ENCODE peak calls at places on chromosomes 5 and 9, in four cellular contexts. B is GM12878, Y is HepG2, U is K562. C is an unnamed sample.

GRCh38 chr9:136882109-136882946 is 4.0 kb upstream of the TRAF2 start:
- DNase-seq in Y (peak), U (peak), B (peak), C (no peak)

GRCh38 chr9:116800885-116801284 is 113.8 kb downstream of the TRIM32 start:
- DNase-seq in B (no peak), U (no peak), Y (no peak), C (peak)

GRCh38 chr9:92820964-92821363 is 56.3 kb upstream of the BICD2 start:
- DNase-seq in U (no peak), B (no peak), Y (no peak), C (no peak)

GRCh38 chr9:97300586-97300985 is 6.9 kb upstream of the CCDC180 start:
- DNase-seq in U (no peak), Y (no peak), B (no peak), C (no peak)

GRCh38 chr5:82160948-82161347 is 117.2 kb downstream of the RPS23 start:
- DNase-seq in B (no peak), U (no peak), Y (no peak), C (no peak)

GRCh38 chr5:119897537-119898370 is 268.4 kb downstream of the FAM170A start:
- DNase-seq in U (no peak), Y (no peak), B (no peak), C (no peak)

GRCh38 chr5:54083245-54083644 is 227.1 kb downstream of the ARL15 start:
- DNase-seq in Y (no peak), B (no peak), U (no peak), C (no peak)

GRCh38 chr9:114057161-114057560 is 20.9 kb downstream of the AMBP start:
- DNase-seq in U (no peak), B (no peak), Y (no peak), C (no peak)

GRCh38 chr9:81552571-81552970 is 136.8 kb downstream of the TLE1 start:
- DNase-seq in U (no peak), Y (peak), B (no peak), C (no peak)

GRCh38 chr5:38420691-38421395 is 135.6 kb downstream of the LIFR start:
- DNase-seq in B (no peak), Y (peak), U (peak), C (no peak)

GRCh38 chr5:72658767-72659540 is 151.7 kb upstream of the ZNF366 start:
- DNase-seq in Y (no peak), B (no peak), U (no peak), C (no peak)

GRCh38 chr9:82152181-82152580 is 163.6 kb downstream of the SPATA31D1 start:
- DNase-seq in U (no peak), B (no peak), Y (no peak), C (no peak)

GRCh38 chr5:111960466-111961215 is 203.6 kb upstream of the NREP start:
- DNase-seq in U (no peak), B (no peak), Y (no peak), C (no peak)

GRCh38 chr9:80664327-80665210 is 1024.8 kb downstream of the TLE1 start:
- DNase-seq in B (no peak), U (no peak), Y (no peak), C (no peak)

GRCh38 chr5:125874057-125874456 is 549.2 kb upstream of the GRAMD2B start:
- DNase-seq in Y (no peak), B (no peak), U (no peak), C (no peak)

GRCh38 chr5:141514330-141515111 is 25.6 kb downstream of the PCDHGC5 start:
- DNase-seq in B (no peak), U (no peak), Y (no peak), C (peak)

GRCh38 chr5:40554048-40554447 is 125.7 kb upstream of the PTGER4 start:
- DNase-seq in U (no peak), B (no peak), Y (no peak), C (no peak)

GRCh38 chr5:126122942-126123341 is 300.3 kb upstream of the GRAMD2B start:
- DNase-seq in Y (no peak), B (no peak), U (no peak), C (no peak)

GRCh38 chr5:141051526-141051876 is 327 bp downstream of the PCDHB1 start:
- DNase-seq in Y (no peak), U (no peak), B (no peak), C (peak)

GRCh38 chr5:150103678-150104549 is 17.6 kb upstream of the CSF1R start:
- DNase-seq in Y (no peak), U (no peak), B (no peak), C (no peak)

GRCh38 chr9:15104826-15105420 is 194.7 kb upstream of the FREM1 start:
- DNase-seq in B (no peak), Y (peak), U (peak), C (no peak)

GRCh38 chr5:162139190-162139589 is 71.6 kb downstream of the GABRG2 start:
- DNase-seq in B (no peak), U (no peak), Y (no peak), C (no peak)

GRCh38 chr9:92952861-92953620 is 5.7 kb downstream of the FGD3 start:
- DNase-seq in U (no peak), B (no peak), Y (no peak), C (no peak)

GRCh38 chr9:120445974-120446373 is 134.0 kb downstream of the CDK5RAP2 start:
- DNase-seq in Y (no peak), U (no peak), B (no peak), C (no peak)

GRCh38 chr5:73373814-73374510 is 74.6 kb downstream of the FOXD1 start:
- DNase-seq in Y (no peak), B (no peak), U (no peak), C (no peak)

GRCh38 chr5:53343187-53343586 is 137.2 kb upstream of the FST start:
- DNase-seq in Y (no peak), B (no peak), U (no peak), C (no peak)

GRCh38 chr9:72089461-72090130 is 29.2 kb upstream of the C9orf57 start:
- DNase-seq in Y (no peak), U (no peak), B (no peak), C (no peak)

GRCh38 chr9:96611302-96611701 is 8.3 kb downstream of the CDC14B start:
- DNase-seq in B (no peak), U (no peak), Y (no peak), C (no peak)

GRCh38 chr5:160188151-160188967 is 40.9 kb upstream of the FABP6 start:
- DNase-seq in U (peak), B (no peak), Y (no peak), C (peak)

GRCh38 chr5:176877793-176878331 is 21.3 kb downstream of the HK3 start:
- DNase-seq in U (no peak), Y (no peak), B (no peak), C (no peak)

GRCh38 chr5:126516852-126517251 is 78.2 kb downstream of the ALDH7A1 start:
- DNase-seq in U (no peak), B (no peak), Y (no peak), C (no peak)

GRCh38 chr9:116058421-116058820 is 95.2 kb upstream of the PAPPA start:
- DNase-seq in Y (no peak), B (no peak), U (no peak), C (no peak)

GRCh38 chr9:28212979-28213378 is 639.7 kb upstream of the C9orf72 start:
- DNase-seq in B (no peak), Y (peak), U (no peak), C (no peak)

GRCh38 chr9:93060746-93061259 is 2.3 kb downstream of the SUSD3 start:
- DNase-seq in Y (no peak), U (peak), B (peak), C (no peak)

GRCh38 chr9:8570776-8571175 is 771.2 kb upstream of the DMAC1 start:
- DNase-seq in Y (no peak), B (no peak), U (no peak), C (no peak)

GRCh38 chr9:128770286-128770685 is 1.4 kb downstream of the ZER1 start:
- DNase-seq in Y (no peak), U (no peak), B (no peak), C (no peak)

GRCh38 chr9:128773049-128773448 is 1.3 kb upstream of the ZER1 start:
- DNase-seq in U (no peak), Y (no peak), B (no peak), C (no peak)

GRCh38 chr9:128768581-128768980 is 3.1 kb downstream of the ZER1 start:
- DNase-seq in B (no peak), Y (no peak), U (peak), C (no peak)

GRCh38 chr9:128771745-128772519 is at the start of gene ZER1:
- DNase-seq in Y (peak), U (peak), B (peak), C (peak)

GRCh38 chr9:128771094-128771721 is 519 bp downstream of the ZER1 start:
- DNase-seq in B (no peak), Y (no peak), U (peak), C (no peak)
- TF ChIP-seq GABPA in B (no peak), Y (no peak), U (no peak), C (no peak)

GRCh38 chr5:92309336-92309991 is 926.3 kb upstream of the ARRDC3 start:
- DNase-seq in U (peak), Y (peak), B (no peak), C (no peak)
- TF ChIP-seq KDM1A in U (no peak), Y (no peak), B (no peak), C (no peak)

DNA sequence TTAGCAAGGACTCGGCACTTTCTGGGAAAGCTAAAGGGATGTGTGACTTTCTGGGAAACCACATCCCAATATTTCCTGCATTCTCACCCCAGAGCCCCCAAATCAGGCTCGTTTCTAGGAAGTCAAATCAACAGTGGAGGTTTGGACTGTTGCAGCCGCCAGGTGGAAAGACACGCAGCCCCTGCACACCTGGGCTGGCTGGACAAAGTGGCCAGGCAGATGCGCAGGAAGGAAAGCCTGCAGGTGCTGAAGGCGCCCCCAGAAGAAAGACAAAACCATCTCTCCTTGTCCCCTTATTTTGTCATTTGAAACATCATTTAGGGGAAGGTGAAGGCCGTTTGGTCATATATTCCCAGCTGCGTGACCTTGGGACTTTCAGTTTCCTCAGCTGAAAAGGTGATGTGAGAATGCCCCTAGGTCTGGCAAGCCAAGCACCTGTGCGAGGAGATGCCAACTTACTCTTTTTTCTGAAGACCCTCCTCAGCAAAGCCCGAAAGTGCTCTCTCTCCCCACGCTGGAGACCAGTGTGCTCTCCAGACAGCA is 97.9 kb upstream of the CPEB4 start:
- DNase-seq in Y (no peak), B (no peak), U (no peak), C (no peak)
- TF ChIP-seq GABPA in Y (no peak), B (no peak), U (no peak), C (no peak)

GRCh38 chr9:121681404-121681803 is 30.0 kb downstream of the DAB2IP start:
- DNase-seq in B (no peak), Y (no peak), U (no peak), C (no peak)

GRCh38 chr9:121680236-121680635 is 28.8 kb downstream of the DAB2IP start:
- DNase-seq in Y (no peak), U (no peak), B (no peak), C (no peak)

GRCh38 chr9:121682926-121683485 is 31.6 kb downstream of the DAB2IP start:
- DNase-seq in U (no peak), B (no peak), Y (no peak), C (no peak)

GRCh38 chr9:121683652-121684051 is 32.2 kb downstream of the DAB2IP start:
- DNase-seq in B (no peak), U (no peak), Y (no peak), C (no peak)

GRCh38 chr9:121682201-121682600 is 30.8 kb downstream of the DAB2IP start:
- DNase-seq in U (no peak), Y (no peak), B (no peak), C (no peak)
- TF ChIP-seq KDM1A in U (no peak), Y (no peak), B (no peak), C (no peak)

GRCh38 chr9:87194471-87194870 is 247.2 kb upstream of the GAS1 start:
- DNase-seq in B (no peak), U (no peak), Y (no peak), C (no peak)

GRCh38 chr9:87195306-87195705 is 248.0 kb upstream of the GAS1 start:
- DNase-seq in Y (no peak), B (no peak), U (no peak), C (no peak)

GRCh38 chr9:87193151-87193550 is 245.8 kb upstream of the GAS1 start:
- DNase-seq in U (no peak), B (no peak), Y (no peak), C (no peak)

GRCh38 chr9:87197349-87198130 is 250.2 kb upstream of the GAS1 start:
- DNase-seq in B (no peak), Y (no peak), U (no peak), C (no peak)

GRCh38 chr9:87193925-87194380 is 246.6 kb upstream of the GAS1 start:
- DNase-seq in Y (no peak), B (no peak), U (no peak), C (no peak)
- TF ChIP-seq GABPA in Y (no peak), B (no peak), U (no peak), C (no peak)

GRCh38 chr5:136655429-136655828 is 290.1 kb upstream of the TRPC7 start:
- DNase-seq in Y (no peak), U (no peak), B (no peak), C (no peak)
- TF ChIP-seq KDM1A in Y (no peak), U (no peak), B (no peak), C (no peak)

GRCh38 chr9:121785673-121786542 is 134.5 kb downstream of the DAB2IP start:
- DNase-seq in U (no peak), B (no peak), Y (no peak), C (no peak)

GRCh38 chr9:121784706-121785426 is 133.4 kb downstream of the DAB2IP start:
- DNase-seq in U (no peak), Y (no peak), B (no peak), C (no peak)

GRCh38 chr9:121786998-121787422 is 135.6 kb downstream of the DAB2IP start:
- DNase-seq in Y (no peak), U (no peak), B (no peak), C (no peak)

GRCh38 chr9:121788686-121789366 is 137.4 kb downstream of the DAB2IP start:
- DNase-seq in U (no peak), Y (no peak), B (no peak), C (no peak)

DNA sequence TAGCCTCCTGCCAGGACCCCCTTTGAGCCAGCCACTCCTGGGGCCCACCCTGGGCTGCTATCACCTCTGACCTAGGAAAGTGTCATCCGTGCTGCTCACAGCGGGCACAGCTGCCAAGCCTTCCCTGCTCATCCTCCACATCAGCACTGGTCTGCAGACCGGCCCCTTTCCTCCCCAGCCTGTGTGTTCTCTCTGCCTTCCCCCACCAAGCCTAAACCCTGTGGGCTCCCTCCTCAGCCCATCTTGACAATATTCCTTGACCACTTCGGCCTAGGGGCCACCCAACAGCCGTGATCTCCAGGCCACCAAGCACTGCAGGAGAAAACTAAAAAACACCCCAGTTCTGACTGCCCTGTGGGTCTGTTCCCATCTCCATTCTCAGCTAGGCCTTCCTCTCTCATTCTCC is 135.1 kb downstream of the DAB2IP start:
- DNase-seq in B (no peak), Y (no peak), U (no peak), C (no peak)
- TF ChIP-seq GABPA in B (no peak), Y (no peak), U (no peak), C (no peak)

GRCh38 chr9:129687391-129687790 is 21.9 kb downstream of the PRRX2 start:
- DNase-seq in U (no peak), B (no peak), Y (no peak), C (no peak)
- TF ChIP-seq KDM1A in U (no peak), B (no peak), Y (no peak), C (no peak)

DNA sequence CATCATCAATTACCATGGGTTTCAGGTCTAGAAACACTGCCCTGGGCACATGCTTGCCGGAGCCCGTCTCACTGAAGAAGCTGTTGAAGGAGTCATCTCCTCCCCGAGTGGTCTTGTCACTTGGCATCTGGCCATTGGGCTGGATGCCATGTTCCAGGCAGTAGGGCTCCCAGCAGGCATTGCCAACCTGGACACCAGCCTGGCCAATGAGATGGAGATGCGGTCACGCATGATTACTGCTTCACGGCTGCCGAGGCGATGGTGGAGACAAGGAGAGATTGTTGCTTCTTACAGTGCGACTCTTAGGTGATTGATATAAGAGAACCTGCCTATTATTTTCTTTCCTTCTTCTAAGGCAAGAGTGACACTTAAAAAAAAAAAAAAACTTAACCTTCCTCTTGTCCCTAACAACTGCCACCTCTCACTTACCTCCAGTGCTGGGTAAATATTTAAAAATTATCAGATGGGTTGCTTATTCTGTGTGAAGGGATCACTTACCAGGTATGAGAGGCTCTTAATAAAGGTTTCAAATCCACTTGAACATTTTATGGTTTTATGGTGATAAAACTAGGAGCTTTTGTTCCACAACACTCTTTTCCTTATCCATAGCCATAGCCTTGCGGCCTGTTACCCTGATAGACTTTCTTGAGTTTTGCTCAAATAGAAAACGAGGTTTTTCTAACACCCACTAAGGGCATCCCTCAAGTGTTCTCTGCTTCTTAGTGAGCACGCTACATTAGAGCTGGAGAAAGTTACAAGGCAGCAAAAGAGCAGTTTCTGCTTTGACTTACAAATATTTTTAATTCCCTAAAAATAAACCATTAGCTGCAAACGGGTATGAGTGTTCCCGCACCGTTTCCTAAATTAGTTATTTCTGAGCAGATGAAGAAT is 41.2 kb downstream of the NIM1K start:
- DNase-seq in U (no peak), B (no peak), Y (no peak), C (no peak)
- TF ChIP-seq GABPA in U (no peak), B (no peak), Y (no peak), C (no peak)